ENCODE peak calls at places on chromosomes 4 and X, in four cellular contexts. D, Q, E and W are unnamed samples. For H3K4me1, the result is how much of the 10 kb centered on the place peaks cover.

GRCh38 chrX:19760841-19761512 is 126.4 kb downstream of the SH3KBP1 start:
- DNase-seq in D (no peak), Q (no peak), E (no peak), W (no peak)

GRCh38 chr4:154416183-154416543 is 75.4 kb downstream of the DCHS2 start:
- DNase-seq in Q (no peak), D (no peak), E (peak), W (peak)

GRCh38 chrX:130024127-130024526 is 41.7 kb downstream of the BCORL1 start:
- DNase-seq in Q (peak), D (peak), E (peak), W (no peak)

GRCh38 chr4:124711469-124712416 is 789 bp downstream of the ANKRD50 start:
- DNase-seq in D (peak), E (no peak), Q (peak), W (peak)

GRCh38 chr4:89836031-89836777 is 757 bp downstream of the SNCA start:
- DNase-seq in D (no peak), E (no peak), Q (no peak), W (no peak)

GRCh38 chr4:184384056-184384809 is 90.1 kb downstream of the IRF2 start:
- DNase-seq in E (no peak), Q (no peak), D (peak), W (peak)

GRCh38 chr4:95641571-95641970 is 92.8 kb upstream of the UNC5C start:
- DNase-seq in Q (no peak), D (no peak), E (no peak), W (no peak)

GRCh38 chr4:151409470-151410313 is 716 bp downstream of the FHIP1A start:
- DNase-seq in D (no peak), E (peak), Q (peak), W (peak)

GRCh38 chrX:7996414-7996813 is 69.2 kb upstream of the PNPLA4 start:
- DNase-seq in D (peak), Q (no peak), E (no peak), W (peak)

GRCh38 chr4:114599231-114600065 is 841 bp downstream of the UGT8 start:
- DNase-seq in D (no peak), E (no peak), Q (peak), W (no peak)

GRCh38 chr4:140906984-140907962 is 151.1 kb upstream of the TBC1D9 start:
- DNase-seq in Q (no peak), D (no peak), E (no peak), W (no peak)

GRCh38 chr4:89765966-89766365 is 71.0 kb downstream of the SNCA start:
- DNase-seq in Q (no peak), D (peak), E (no peak), W (no peak)

GRCh38 chr4:2260336-2261109 is 1.4 kb downstream of the MXD4 start:
- DNase-seq in D (no peak), Q (no peak), E (no peak), W (no peak)
- H3K4me1 ChIP-seq in D (under half), Q (under half), E (half or more), W (under half)

GRCh38 chr4:76588268-76588667 is 153.2 kb downstream of the SHROOM3 start:
- DNase-seq in E (no peak), D (no peak), Q (no peak), W (no peak)
- H3K4me1 ChIP-seq in E (under half), D (under half), Q (half or more), W (under half)

GRCh38 chrX:150158554-150159332 is 204.4 kb upstream of the MAMLD1 start:
- DNase-seq in Q (no peak), E (no peak), D (no peak), W (no peak)
- H3K4me1 ChIP-seq in Q (under half), E (under half), D (under half), W (under half)

DNA sequence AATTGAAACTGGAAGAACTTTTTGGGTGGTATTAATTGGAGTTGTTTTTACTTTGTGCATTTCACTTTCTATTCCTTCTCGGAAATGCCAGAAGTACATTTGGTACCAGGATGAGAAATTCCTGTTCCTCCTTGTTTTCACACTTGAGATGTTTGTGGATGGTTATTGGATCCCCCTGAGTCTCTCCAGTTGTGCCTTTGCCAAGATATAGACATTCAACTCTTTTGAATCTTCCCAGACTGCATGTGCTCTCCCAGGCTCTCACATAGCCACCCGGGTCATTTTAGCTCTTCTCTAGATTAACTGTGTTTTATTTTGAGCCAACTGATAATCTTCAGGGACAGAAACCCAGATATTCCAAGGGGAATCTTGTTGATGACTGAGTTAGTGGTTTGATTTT is 120.5 kb downstream of the AFF1 start:
- DNase-seq in Q (no peak), D (no peak), E (no peak), W (no peak)
- H3K4me1 ChIP-seq in Q (under half), D (under half), E (half or more), W (under half)

GRCh38 chr4:22500831-22501714 is 14.8 kb downstream of the ADGRA3 start:
- DNase-seq in Q (peak), D (no peak), E (no peak), W (no peak)
- H3K4me1 ChIP-seq in Q (under half), D (under half), E (under half), W (under half)

GRCh38 chrX:154059729-154060245 is 37.7 kb downstream of the MECP2 start:
- DNase-seq in D (no peak), E (no peak), Q (no peak), W (no peak)
- H3K4me1 ChIP-seq in D (under half), E (under half), Q (under half), W (under half)